ENCODE peak calls at places on chromosomes 5 and 9, in five cellular contexts. T is HEK293T, W is K562, B is HepG2, A is GM12878. M is an unnamed sample.

GRCh38 chr5:107676702-107677101 is 6.0 kb upstream of the EFNA5 start:
- DNase-seq in T (no peak), W (no peak), B (no peak), A (no peak), M (no peak)

GRCh38 chr9:93089024-93089423 is 7.0 kb upstream of the CARD19 start:
- DNase-seq in T (no peak), W (no peak), B (no peak), A (no peak), M (no peak)

GRCh38 chr9:16627967-16628366 is 242.5 kb downstream of the BNC2 start:
- DNase-seq in T (no peak), W (no peak), B (no peak), A (no peak), M (peak; percentile 33)

GRCh38 chr5:87298687-87299362 is 31.1 kb downstream of the RASA1 start:
- DNase-seq in T (no peak), W (no peak), B (no peak), A (no peak), M (no peak)

GRCh38 chr5:16855475-16855874 is 80.6 kb downstream of the MYO10 start:
- DNase-seq in T (no peak), W (no peak), B (no peak), A (no peak), M (peak; percentile 71)

GRCh38 chr5:131193106-131193505 is 22.4 kb downstream of the LYRM7 start:
- DNase-seq in T (no peak), W (no peak), B (no peak), A (no peak), M (no peak)

GRCh38 chr5:72141440-72142271 is 34.4 kb downstream of the MAP1B start:
- DNase-seq in T (no peak), W (no peak), B (no peak), A (no peak), M (no peak)

GRCh38 chr5:59393585-59394289 is 499.8 kb downstream of the PDE4D start:
- DNase-seq in T (no peak), W (no peak), B (no peak), A (no peak), M (peak; percentile 12)

GRCh38 chr9:109887079-109887478 is 107.1 kb downstream of the PALM2AKAP2 start:
- DNase-seq in T (no peak), W (no peak), B (no peak), A (no peak), M (no peak)

GRCh38 chr5:161966544-161966943 is 101.0 kb upstream of the GABRG2 start:
- DNase-seq in T (peak; percentile 13), W (no peak), B (peak; percentile 3), A (no peak), M (peak; percentile 1)
- TF ChIP-seq FOXM1 in T (no peak), W (no peak), B (no peak), A (no peak), M (no peak)

GRCh38 chr9:15492485-15493150 is 18.2 kb downstream of the PSIP1 start:
- DNase-seq in T (no peak), W (no peak), B (no peak), A (no peak), M (no peak)
- TF ChIP-seq FOXM1 in T (no peak), W (no peak), B (no peak), A (no peak), M (no peak)

GRCh38 chr5:178241688-178242231 is 9.2 kb upstream of the PHYKPL start:
- DNase-seq in T (no peak), W (no peak), B (no peak), A (no peak), M (peak; percentile 21)

GRCh38 chr5:178246736-178247135 is 14.1 kb upstream of the PHYKPL start:
- DNase-seq in T (no peak), W (no peak), B (no peak), A (no peak), M (no peak)

GRCh38 chr5:178245389-178245788 is 12.8 kb upstream of the PHYKPL start:
- DNase-seq in T (no peak), W (no peak), B (no peak), A (no peak), M (no peak)

GRCh38 chr5:178242416-178242815 is 9.8 kb upstream of the PHYKPL start:
- DNase-seq in T (no peak), W (no peak), B (no peak), A (no peak), M (no peak)

GRCh38 chr5:178244566-178244965 is 12.0 kb upstream of the PHYKPL start:
- DNase-seq in T (no peak), W (no peak), B (no peak), A (no peak), M (no peak)
- TF ChIP-seq FOXM1 in T (no peak), W (no peak), B (no peak), A (no peak), M (no peak)

DNA sequence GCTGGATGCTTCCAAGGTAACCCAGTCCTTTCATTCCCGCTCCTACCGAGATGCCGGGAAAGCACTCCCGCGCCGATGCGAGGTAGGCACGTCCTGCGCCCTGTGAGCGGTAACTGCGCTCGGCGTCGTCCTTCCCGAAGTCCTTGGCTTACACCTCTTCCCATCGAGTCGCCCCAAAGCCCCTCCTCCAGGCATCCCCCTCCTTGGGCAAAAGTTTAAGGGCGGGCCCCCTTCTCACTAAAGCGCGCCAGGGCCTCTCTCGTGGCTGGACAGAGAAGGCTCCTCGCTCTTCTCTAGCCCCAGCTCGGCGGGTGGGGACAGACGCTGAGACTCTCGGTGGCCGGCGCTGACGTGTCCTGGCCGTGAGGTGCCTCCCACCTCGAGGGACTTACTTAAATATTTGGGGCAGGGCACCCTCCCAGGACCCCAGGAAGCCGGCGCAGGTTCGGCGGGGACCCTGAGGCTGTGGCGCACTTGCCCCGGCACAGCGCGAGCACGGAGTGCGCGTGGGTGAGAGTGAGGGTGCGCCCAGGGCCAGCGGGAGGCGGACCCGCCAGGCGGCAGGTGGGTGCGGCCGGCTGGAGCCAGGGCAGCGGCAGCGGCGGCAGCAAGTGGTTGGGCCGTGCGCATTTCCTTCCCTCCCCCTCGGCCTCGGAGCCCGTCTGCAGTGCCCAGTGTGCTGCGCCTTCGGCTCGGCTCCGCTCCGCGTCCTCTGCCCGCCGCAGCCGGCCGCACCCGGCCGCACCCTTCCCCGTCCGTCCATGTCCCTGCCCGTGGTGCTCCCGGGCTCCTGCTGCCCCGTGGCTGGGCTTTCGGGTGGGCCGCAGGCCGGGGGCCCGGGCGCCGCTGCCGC is at the start of gene ENTREP1:
- DNase-seq in T (peak; percentile 62), W (no peak), B (no peak), A (no peak), M (peak; percentile 73)
- TF ChIP-seq FOXM1 in T (no peak), W (no peak), B (no peak), A (no peak), M (no peak)

DNA sequence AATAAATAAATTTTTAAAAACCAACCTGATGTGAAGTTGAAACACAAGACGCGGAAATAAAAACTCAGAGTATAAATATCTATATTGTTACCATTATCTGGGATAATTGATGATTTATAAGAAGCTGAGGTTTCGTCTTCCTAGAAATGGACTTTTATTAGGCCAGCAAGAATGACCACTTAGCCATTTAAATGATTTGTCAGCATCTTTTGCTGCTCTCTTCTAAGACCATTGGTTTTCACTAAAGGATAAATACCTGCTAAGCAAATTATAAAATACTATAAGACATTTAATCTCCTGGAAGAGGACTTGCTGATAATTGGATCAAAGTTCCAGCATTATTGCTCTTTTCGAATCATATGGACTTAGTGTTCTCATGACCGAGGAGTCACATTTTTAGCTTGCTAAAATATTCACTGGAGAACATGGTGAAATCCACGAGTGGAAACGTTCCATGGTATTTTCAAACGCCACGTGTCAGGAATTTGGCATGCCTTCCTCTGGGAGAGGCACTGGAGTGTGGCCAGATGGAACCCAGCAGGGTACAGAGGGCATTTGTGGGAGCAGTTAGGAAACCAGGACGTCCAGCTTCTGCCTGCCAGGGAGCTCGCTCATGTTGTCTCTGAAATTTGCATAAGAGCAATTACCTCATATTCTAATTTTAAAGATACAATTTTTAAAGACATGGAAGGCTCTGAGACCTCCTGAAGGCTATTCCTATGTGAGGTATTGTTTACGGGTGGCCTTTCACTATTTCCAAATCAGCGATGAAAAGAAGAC is 43.1 kb downstream of the TNFAIP8 start:
- DNase-seq in T (no peak), W (no peak), B (peak; percentile 9), A (no peak), M (no peak)
- TF ChIP-seq FOXM1 in T (no peak), W (no peak), B (no peak), A (peak; percentile 10), M (no peak)

GRCh38 chr9:29198861-29199260 is 1625.6 kb upstream of the C9orf72 start:
- DNase-seq in T (no peak), W (no peak), B (no peak), A (no peak), M (no peak)

GRCh38 chr9:29200650-29201049 is 1627.4 kb upstream of the C9orf72 start:
- DNase-seq in T (no peak), W (no peak), B (no peak), A (no peak), M (no peak)

GRCh38 chr9:29208670-29209069 is 1635.4 kb upstream of the C9orf72 start:
- DNase-seq in T (no peak), W (no peak), B (no peak), A (no peak), M (no peak)

GRCh38 chr9:29199975-29200374 is 1626.7 kb upstream of the C9orf72 start:
- DNase-seq in T (no peak), W (no peak), B (no peak), A (no peak), M (no peak)

GRCh38 chr9:29203216-29203930 is 1630.1 kb upstream of the C9orf72 start:
- DNase-seq in T (no peak), W (no peak), B (no peak), A (no peak), M (no peak)
- TF ChIP-seq FOXM1 in T (no peak), W (no peak), B (no peak), A (no peak), M (no peak)

M was measured in SK-N-SH.